ENCODE peak calls at places on chromosomes 5 and 9, in eight cellular contexts. Z, N, I, P, L, Q, O and K are unnamed samples.

GRCh38 chr9:32508728-32509127 is 17.3 kb downstream of the RIGI start:
- DNase-seq in Z (no peak), N (no peak), I (no peak), P (no peak), L (no peak), Q (no peak), O (peak), K (no peak)

GRCh38 chr5:43190755-43191603 is 1.0 kb upstream of the NIM1K start:
- DNase-seq in Z (no peak), N (no peak), I (no peak), P (no peak), L (no peak), Q (no peak), O (no peak), K (no peak)

GRCh38 chr9:76845254-76845653 is 60.7 kb downstream of the PRUNE2 start:
- DNase-seq in Z (no peak), N (no peak), I (no peak), P (no peak), L (no peak), Q (no peak), O (no peak), K (no peak)

GRCh38 chr9:128244443-128245226 is 31.2 kb downstream of the GOLGA2 start:
- DNase-seq in Z (no peak), N (peak), I (peak), P (no peak), L (peak), Q (peak), O (peak), K (peak)

GRCh38 chr5:78417026-78417425 is 56.6 kb downstream of the SCAMP1 start:
- DNase-seq in Z (no peak), N (no peak), I (no peak), P (no peak), L (no peak), Q (no peak), O (no peak), K (no peak)

GRCh38 chr9:13588151-13589043 is 308.9 kb upstream of the MPDZ start:
- DNase-seq in Z (no peak), N (no peak), I (no peak), P (no peak), L (no peak), Q (no peak), O (no peak), K (no peak)

GRCh38 chr5:119274024-119274766 is 81.6 kb upstream of the TNFAIP8 start:
- DNase-seq in Z (no peak), N (no peak), I (no peak), P (no peak), L (no peak), Q (peak), O (peak), K (no peak)

GRCh38 chr5:122180863-122181519 is 51.6 kb downstream of the ZNF474 start:
- DNase-seq in Z (no peak), N (no peak), I (no peak), P (no peak), L (no peak), Q (no peak), O (no peak), K (no peak)

GRCh38 chr5:41112486-41113455 is 41.6 kb upstream of the MROH2B start:
- DNase-seq in Z (no peak), N (no peak), I (no peak), P (no peak), L (no peak), Q (no peak), O (no peak), K (no peak)

GRCh38 chr9:137606005-137606601 is 617 bp downstream of the ARRDC1 start:
- DNase-seq in Z (no peak), N (peak), I (peak), P (no peak), L (peak), Q (no peak), O (no peak), K (no peak)

GRCh38 chr9:38363589-38363925 is 28.9 kb upstream of the ALDH1B1 start:
- DNase-seq in Z (no peak), N (no peak), I (no peak), P (no peak), L (no peak), Q (no peak), O (no peak), K (no peak)

GRCh38 chr9:4197548-4197947 is 102.3 kb downstream of the GLIS3 start:
- DNase-seq in Z (no peak), N (no peak), I (no peak), P (no peak), L (no peak), Q (no peak), O (peak), K (no peak)

GRCh38 chr5:124746252-124746915 is at the start of gene ZNF608:
- DNase-seq in Z (peak), N (no peak), I (peak), P (peak), L (no peak), Q (peak), O (peak), K (peak)

GRCh38 chr5:128472919-128473318 is 65.1 kb downstream of the FBN2 start:
- DNase-seq in Z (no peak), N (no peak), I (no peak), P (no peak), L (no peak), Q (no peak), O (no peak), K (no peak)

GRCh38 chr5:128477946-128478345 is 60.1 kb downstream of the FBN2 start:
- DNase-seq in Z (no peak), N (no peak), I (no peak), P (no peak), L (no peak), Q (no peak), O (no peak), K (no peak)

GRCh38 chr5:128480158-128480557 is 57.9 kb downstream of the FBN2 start:
- DNase-seq in Z (no peak), N (no peak), I (no peak), P (no peak), L (no peak), Q (no peak), O (no peak), K (no peak)

GRCh38 chr5:128475693-128476092 is 62.4 kb downstream of the FBN2 start:
- DNase-seq in Z (no peak), N (no peak), I (no peak), P (no peak), L (no peak), Q (no peak), O (no peak), K (no peak)

GRCh38 chr5:128478386-128479368 is 59.4 kb downstream of the FBN2 start:
- DNase-seq in Z (no peak), N (no peak), I (no peak), P (no peak), L (no peak), Q (no peak), O (no peak), K (no peak)
- TF ChIP-seq POLR2A in Z (no peak), N (no peak), I (no peak), P (no peak), L (no peak), Q (no peak), O (no peak), K (no peak)

GRCh38 chr5:175253597-175253996 is 190.4 kb downstream of the DRD1 start:
- DNase-seq in Z (no peak), N (no peak), I (no peak), P (no peak), L (no peak), Q (no peak), O (no peak), K (no peak)
- TF ChIP-seq POLR2A in Z (no peak), N (no peak), I (no peak), P (no peak), L (no peak), Q (no peak), O (no peak), K (no peak)

GRCh38 chr5:13477118-13477737 is 467.3 kb downstream of the DNAH5 start:
- DNase-seq in Z (no peak), N (no peak), I (no peak), P (no peak), L (no peak), Q (no peak), O (no peak), K (no peak)

GRCh38 chr5:13478831-13479465 is 465.5 kb downstream of the DNAH5 start:
- DNase-seq in Z (no peak), N (no peak), I (no peak), P (peak), L (peak), Q (no peak), O (peak), K (no peak)

GRCh38 chr5:13480834-13481233 is 463.7 kb downstream of the DNAH5 start:
- DNase-seq in Z (no peak), N (no peak), I (no peak), P (no peak), L (no peak), Q (no peak), O (no peak), K (no peak)
- TF ChIP-seq POLR2A in Z (no peak), N (no peak), I (no peak), P (no peak), L (no peak), Q (no peak), O (no peak), K (no peak)

DNA sequence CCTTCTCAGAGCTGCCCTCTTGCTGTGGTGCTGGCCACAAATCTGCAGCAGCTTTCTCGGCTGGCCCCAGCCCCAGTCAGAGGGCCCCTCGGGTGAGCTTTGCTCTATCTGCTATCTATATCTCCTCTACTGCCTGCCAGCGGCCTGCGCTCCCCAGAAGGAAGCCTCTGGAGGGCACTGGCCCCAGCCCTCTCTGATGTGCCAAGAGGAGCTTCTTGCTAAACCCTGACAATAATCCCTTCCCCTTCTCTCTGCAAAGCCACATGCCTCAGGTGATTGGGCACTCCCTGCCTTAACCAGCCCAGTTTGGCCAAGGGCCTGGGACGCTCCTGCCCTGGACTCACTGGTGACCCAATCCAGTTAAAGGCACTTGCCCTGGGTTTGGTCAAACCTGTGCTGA is 42.7 kb downstream of the CAMK2A start:
- DNase-seq in Z (no peak), N (no peak), I (no peak), P (no peak), L (no peak), Q (no peak), O (no peak), K (no peak)
- TF ChIP-seq POLR2A in Z (no peak), N (no peak), I (no peak), P (no peak), L (no peak), Q (no peak), O (no peak), K (no peak)

GRCh38 chr5:156326718-156327259 is at the start of gene SGCD:
- DNase-seq in Z (no peak), N (peak), I (peak), P (peak), L (peak), Q (peak), O (no peak), K (peak)
- TF ChIP-seq POLR2A in Z (no peak), N (peak), I (no peak), P (no peak), L (no peak), Q (no peak), O (no peak), K (peak)

GRCh38 chr5:96934291-96934694 is 1.6 kb upstream of the LNPEP start:
- DNase-seq in Z (peak), N (no peak), I (no peak), P (no peak), L (no peak), Q (peak), O (peak), K (no peak)

GRCh38 chr5:96934695-96935555 is 955 bp upstream of the LNPEP start:
- DNase-seq in Z (peak), N (peak), I (peak), P (peak), L (peak), Q (peak), O (peak), K (peak)

GRCh38 chr5:96936431-96937221 is 746 bp downstream of the LNPEP start:
- DNase-seq in Z (peak), N (peak), I (peak), P (peak), L (peak), Q (peak), O (peak), K (peak)

GRCh38 chr5:96933764-96934163 is 2.1 kb upstream of the LNPEP start:
- DNase-seq in Z (no peak), N (no peak), I (no peak), P (no peak), L (no peak), Q (no peak), O (no peak), K (no peak)

DNA sequence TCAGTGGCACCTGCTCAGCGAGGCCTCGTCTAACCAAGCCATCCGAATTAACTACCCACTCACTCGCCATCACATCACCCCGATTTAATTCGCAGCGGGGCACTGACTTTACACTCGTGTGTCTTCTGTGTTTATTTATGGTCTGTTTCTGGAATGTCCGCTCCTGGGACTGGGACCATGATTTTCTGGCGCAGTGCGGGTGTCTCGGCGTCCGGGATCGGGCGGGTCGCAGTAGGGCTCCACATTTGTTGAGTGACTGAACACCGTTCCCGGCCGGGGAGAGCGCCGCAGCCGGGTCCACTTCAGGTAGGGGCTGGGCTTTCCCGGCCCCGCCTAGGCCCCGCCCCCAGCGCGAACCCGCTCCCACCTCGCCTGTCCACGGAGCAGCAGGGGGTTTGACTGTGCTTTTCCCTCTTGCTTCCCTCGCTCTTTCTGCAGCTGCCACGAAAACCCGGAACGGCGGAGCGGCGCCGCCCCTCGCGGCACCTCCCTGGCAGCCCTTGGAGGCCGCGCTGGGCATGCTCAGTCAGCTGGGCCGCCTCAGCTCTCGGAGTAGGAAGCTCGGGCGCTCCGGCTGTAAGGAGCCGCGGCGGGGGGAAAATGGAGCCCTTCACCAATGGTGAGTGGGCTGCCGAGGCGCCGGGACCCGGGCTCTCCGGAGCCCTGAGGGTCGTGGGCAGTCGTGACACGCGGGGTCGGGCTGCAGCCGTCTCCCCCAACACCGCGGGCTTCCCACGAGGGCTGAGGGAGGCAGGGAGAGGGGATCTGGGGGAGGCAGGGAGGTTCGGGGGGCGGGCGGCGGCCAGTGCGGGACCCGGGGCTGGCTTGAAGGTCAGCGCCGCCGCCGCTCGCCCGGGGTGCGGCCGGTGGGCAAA is at the start of gene LNPEP:
- DNase-seq in Z (peak), N (peak), I (peak), P (peak), L (peak), Q (peak), O (peak), K (peak)
- TF ChIP-seq POLR2A in Z (peak), N (peak), I (peak), P (peak), L (no peak), Q (peak), O (no peak), K (peak)

GRCh38 chr9:120730661-120731514 is 16.6 kb upstream of the MEGF9 start:
- DNase-seq in Z (no peak), N (peak), I (no peak), P (no peak), L (peak), Q (no peak), O (peak), K (no peak)
- TF ChIP-seq POLR2A in Z (no peak), N (no peak), I (no peak), P (no peak), L (no peak), Q (no peak), O (no peak), K (no peak)

DNA sequence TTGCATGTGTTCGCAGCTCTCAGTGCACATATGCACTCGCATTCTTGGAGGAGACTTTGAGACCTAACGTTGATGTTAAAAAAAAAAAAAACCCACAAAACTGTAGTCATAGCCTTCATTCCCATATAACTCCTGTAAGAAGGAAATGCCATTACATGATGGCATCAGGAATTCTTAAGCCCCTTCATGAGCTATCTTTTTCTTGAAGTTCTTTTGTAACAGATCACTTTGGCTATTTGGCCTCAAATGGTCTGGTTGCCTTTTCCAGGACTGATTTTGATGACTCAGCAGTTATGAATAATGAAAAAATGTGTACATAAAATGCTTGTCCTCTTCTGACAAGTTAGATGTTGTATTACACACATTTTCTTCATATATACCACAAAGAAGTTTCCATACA is 113.7 kb downstream of the ALDH1A1 start:
- DNase-seq in Z (no peak), N (no peak), I (no peak), P (no peak), L (no peak), Q (no peak), O (no peak), K (no peak)
- TF ChIP-seq POLR2A in Z (no peak), N (no peak), I (no peak), P (no peak), L (no peak), Q (no peak), O (no peak), K (no peak)